ENCODE peak calls at places on chromosome 1, in six cellular contexts. U is GM06990, B is cardiac fibroblast, C is breast epithelium, X is fibroblast of lung, V is right atrium auricular region. L is an unnamed sample.

GRCh38 chr1:214337536-214337935 is 56.6 kb downstream of the SMYD2 start:
- DNase-seq in C (no peak), V (no peak), U (no peak), B (peak; percentile 89), X (peak; percentile 67), L (no peak)

GRCh38 chr1:228940526-228940925 is 205.2 kb downstream of the RHOU start:
- DNase-seq in B (no peak), V (no peak), C (no peak), X (no peak), U (no peak), L (no peak)

GRCh38 chr1:61781151-61781550 is 38.9 kb downstream of the PATJ start:
- DNase-seq in U (no peak), B (no peak), X (no peak), V (no peak), C (no peak), L (no peak)

GRCh38 chr1:209491496-209491895 is 92.0 kb upstream of the CAMK1G start:
- DNase-seq in C (no peak), V (no peak), U (no peak), X (no peak), B (no peak), L (no peak)

GRCh38 chr1:67648582-67649326 is 36.2 kb upstream of the GADD45A start:
- DNase-seq in V (no peak), C (no peak), U (no peak), B (no peak), X (no peak), L (no peak)

GRCh38 chr1:26570287-26570686 is 40.7 kb downstream of the RPS6KA1 start:
- DNase-seq in C (no peak), X (peak; percentile 55), V (no peak), B (peak; percentile 32), U (no peak), L (no peak)

GRCh38 chr1:57363643-57364042 is 60.2 kb downstream of the DAB1 start:
- DNase-seq in B (no peak), V (no peak), X (no peak), U (no peak), C (no peak), L (no peak)

GRCh38 chr1:27000092-27000816 is 6.8 kb downstream of the TRNP1 start:
- DNase-seq in B (no peak), X (no peak), U (no peak), V (no peak), C (no peak), L (no peak)

GRCh38 chr1:235423214-235423652 is 56.0 kb downstream of the TBCE start:
- DNase-seq in C (no peak), V (no peak), U (no peak), X (no peak), B (no peak), L (no peak)

GRCh38 chr1:161985301-161985825 is 38.3 kb downstream of the OLFML2B start:
- DNase-seq in B (no peak), U (no peak), C (no peak), V (no peak), X (no peak), L (no peak)

GRCh38 chr1:6043561-6043960 is 2.1 kb upstream of the KCNAB2 start:
- DNase-seq in C (no peak), B (no peak), U (no peak), X (no peak), V (no peak), L (no peak)

GRCh38 chr1:7462627-7463026 is 308.5 kb upstream of the VAMP3 start:
- DNase-seq in X (no peak), V (no peak), U (no peak), B (no peak), C (no peak), L (no peak)

GRCh38 chr1:59431566-59432294 is 134.8 kb downstream of the FGGY start:
- DNase-seq in X (peak; percentile 36), V (no peak), C (no peak), U (no peak), B (no peak), L (no peak)
- TF ChIP-seq CTCF in X (no peak), V (no peak), C (no peak), U (no peak), B (no peak), L (no peak)

DNA sequence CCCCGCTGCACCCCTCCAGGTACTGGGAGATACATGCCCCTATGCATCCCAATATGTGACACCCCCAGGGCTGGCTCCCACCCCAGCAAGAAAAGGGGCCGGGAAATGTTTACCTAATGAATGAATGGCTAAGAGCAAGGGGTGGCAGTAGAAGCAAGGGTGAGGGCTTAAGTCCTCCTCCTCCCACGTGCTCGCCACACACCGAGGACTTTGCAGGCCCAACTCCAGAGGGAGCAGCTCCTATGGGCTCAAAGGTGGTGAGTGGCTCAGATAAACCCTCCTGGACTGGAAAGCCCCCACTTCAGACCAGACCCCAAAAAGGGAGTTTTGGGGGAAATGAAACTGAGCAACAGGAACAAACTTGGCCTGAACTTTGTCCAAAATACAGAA is 11.4 kb downstream of the SLC45A3 start:
- DNase-seq in V (no peak), C (no peak), U (peak; percentile 67), X (no peak), B (no peak), L (peak; percentile 15)
- TF ChIP-seq CTCF in V (no peak), C (no peak), U (peak; percentile 28), X (no peak), B (no peak), L (no peak)

GRCh38 chr1:31768939-31769704 is 5.0 kb upstream of the ADGRB2 start:
- DNase-seq in C (no peak), V (no peak), U (no peak), X (no peak), B (no peak), L (no peak)

GRCh38 chr1:31769720-31770390 is 5.7 kb upstream of the ADGRB2 start:
- DNase-seq in U (no peak), X (no peak), C (peak; percentile 87), B (no peak), V (no peak), L (no peak)

GRCh38 chr1:31773861-31774260 is 9.7 kb upstream of the ADGRB2 start:
- DNase-seq in V (no peak), C (no peak), X (no peak), U (no peak), B (no peak), L (no peak)

GRCh38 chr1:31772669-31773248 is 8.6 kb upstream of the ADGRB2 start:
- DNase-seq in C (no peak), V (no peak), X (no peak), B (no peak), U (no peak), L (no peak)

DNA sequence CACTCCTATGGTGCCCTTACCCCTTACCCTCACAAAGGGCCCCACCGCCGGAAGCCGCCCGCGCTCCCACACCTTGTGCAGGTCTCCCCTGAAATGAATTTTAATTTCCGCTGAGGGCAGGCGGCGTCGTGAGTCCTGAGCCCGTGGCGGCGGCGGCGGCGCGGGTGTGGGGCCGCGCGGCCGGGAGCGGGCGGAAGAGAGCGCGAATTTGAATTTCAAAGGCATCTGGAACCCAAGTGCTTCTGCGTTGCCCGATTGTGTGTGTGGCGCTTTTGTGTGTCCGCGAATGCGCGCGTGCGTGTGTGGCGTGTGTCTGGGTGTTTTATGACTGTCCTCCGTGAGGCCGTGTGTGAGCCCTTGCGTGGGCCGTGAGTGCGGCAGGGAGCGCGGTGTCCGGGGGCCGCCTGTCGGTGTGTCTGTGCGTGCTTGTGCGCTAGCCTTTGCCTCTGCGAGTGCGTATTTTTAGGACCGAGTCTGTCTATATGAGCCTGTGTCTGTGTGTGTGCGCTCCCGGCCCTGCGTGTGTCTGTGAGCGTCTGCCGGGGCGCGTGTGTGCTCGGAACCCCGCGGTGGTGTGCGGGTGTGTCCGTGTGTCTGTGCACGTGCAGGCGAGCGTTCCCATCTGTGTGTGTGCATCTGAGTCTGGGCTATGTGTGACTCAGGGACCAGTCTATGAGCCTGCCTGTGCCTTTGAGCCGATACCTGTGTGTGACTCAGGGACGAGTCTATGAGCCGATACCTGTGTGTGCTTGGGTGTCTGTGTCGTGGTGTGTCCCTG is 7.9 kb upstream of the ADGRB2 start:
- DNase-seq in U (no peak), B (no peak), V (no peak), C (no peak), X (no peak), L (no peak)
- TF ChIP-seq CTCF in U (peak; percentile 15), B (no peak), V (no peak), C (no peak), X (peak; percentile 18), L (no peak)

GRCh38 chr1:240962086-240962485 is 350.1 kb upstream of the GREM2 start:
- DNase-seq in X (no peak), U (no peak), V (no peak), B (no peak), C (no peak), L (no peak)

GRCh38 chr1:240970253-240970652 is 358.3 kb upstream of the GREM2 start:
- DNase-seq in X (no peak), C (no peak), B (no peak), V (no peak), U (no peak), L (no peak)

GRCh38 chr1:240968864-240969263 is 356.9 kb upstream of the GREM2 start:
- DNase-seq in U (no peak), X (no peak), B (no peak), V (no peak), C (no peak), L (no peak)

GRCh38 chr1:240965581-240966091 is 353.7 kb upstream of the GREM2 start:
- DNase-seq in U (no peak), V (no peak), C (no peak), B (no peak), X (no peak), L (no peak)

DNA sequence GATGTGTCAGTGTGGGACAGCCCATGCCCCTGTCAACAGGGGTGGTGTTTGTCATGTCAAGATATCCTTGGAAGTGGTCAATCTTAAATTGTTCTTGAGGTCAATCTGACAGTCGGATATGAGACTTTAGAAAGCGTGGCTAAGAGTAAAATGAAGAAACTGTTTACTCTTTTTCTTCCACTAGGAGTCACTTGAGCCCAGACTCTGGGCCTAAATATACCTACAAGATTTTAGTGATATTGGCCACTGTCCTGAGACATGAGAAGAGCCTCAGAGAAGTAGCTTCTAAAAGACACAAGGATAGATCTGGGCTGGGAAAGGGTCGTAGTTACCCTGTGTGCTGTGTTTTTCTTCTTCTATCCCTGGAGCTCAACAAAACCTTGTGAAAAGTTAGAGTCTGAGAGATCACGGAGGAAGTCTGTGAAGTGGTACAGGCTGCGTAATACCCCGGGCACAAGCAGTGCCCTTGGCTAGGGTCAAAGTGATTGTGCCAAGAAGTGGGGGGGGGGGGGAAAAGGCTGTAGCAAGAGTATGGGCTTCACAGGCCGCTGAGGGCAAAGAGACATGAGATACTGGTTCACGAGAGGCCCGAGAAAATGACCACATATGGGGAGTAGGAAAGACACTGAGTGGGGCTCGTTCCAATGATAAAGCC is 355.2 kb upstream of the GREM2 start:
- DNase-seq in U (no peak), V (no peak), C (no peak), X (no peak), B (no peak), L (no peak)
- TF ChIP-seq CTCF in U (no peak), V (no peak), C (no peak), X (peak; percentile 1), B (peak; percentile 39), L (peak; percentile 60)

L was measured in neural crest cell.